ENCODE peak calls at places on chromosomes 1 and 21, in six cellular contexts. One of them, this sample, is unnamed.

GRCh38 chr1:50508040-50508586 is 84.9 kb upstream of the DMRTA2 start:
- DNase-seq in H54: no peak
- DNase-seq in nephron progenitor cell: no peak
- DNase-seq in ureter: no peak
- DNase-seq in iPS-NIHi11: no peak
- DNase-seq in GM12892: no peak
- DNase-seq in this sample: no peak

GRCh38 chr21:44368711-44369446 is 15.5 kb downstream of the TRPM2 start:
- DNase-seq in H54: no peak
- DNase-seq in nephron progenitor cell: peak; percentile 38
- DNase-seq in ureter: peak; percentile 43
- DNase-seq in iPS-NIHi11: peak; percentile 75
- DNase-seq in GM12892: no peak
- DNase-seq in this sample: no peak

GRCh38 chr21:31484219-31484618 is 140.2 kb upstream of the TIAM1 start:
- DNase-seq in H54: no peak
- DNase-seq in nephron progenitor cell: no peak
- DNase-seq in ureter: no peak
- DNase-seq in iPS-NIHi11: no peak
- DNase-seq in GM12892: no peak
- DNase-seq in this sample: no peak

GRCh38 chr1:207825719-207826556 is 74.1 kb downstream of the CD46 start:
- DNase-seq in H54: no peak
- DNase-seq in nephron progenitor cell: no peak
- DNase-seq in ureter: no peak
- DNase-seq in iPS-NIHi11: no peak
- DNase-seq in GM12892: peak; percentile 58
- DNase-seq in this sample: peak; percentile 86

GRCh38 chr1:231965615-231966014 is 339.0 kb downstream of the DISC1 start:
- DNase-seq in H54: no peak
- DNase-seq in nephron progenitor cell: no peak
- DNase-seq in ureter: no peak
- DNase-seq in iPS-NIHi11: no peak
- DNase-seq in GM12892: no peak
- DNase-seq in this sample: no peak

GRCh38 chr1:152349611-152350010 is 10.2 kb downstream of the FLG2 start:
- DNase-seq in H54: no peak
- DNase-seq in nephron progenitor cell: no peak
- DNase-seq in ureter: no peak
- DNase-seq in iPS-NIHi11: no peak
- DNase-seq in GM12892: no peak
- DNase-seq in this sample: no peak

GRCh38 chr1:91696321-91696720 is 189.6 kb downstream of the TGFBR3 start:
- DNase-seq in H54: no peak
- DNase-seq in nephron progenitor cell: no peak
- DNase-seq in ureter: no peak
- DNase-seq in iPS-NIHi11: no peak
- DNase-seq in GM12892: no peak
- DNase-seq in this sample: no peak

GRCh38 chr21:39696620-39697019 is 48.4 kb upstream of the IGSF5 start:
- DNase-seq in H54: no peak
- DNase-seq in nephron progenitor cell: no peak
- DNase-seq in ureter: no peak
- DNase-seq in iPS-NIHi11: peak; percentile 54
- DNase-seq in GM12892: no peak
- DNase-seq in this sample: no peak

GRCh38 chr1:74773540-74773939 is 40.6 kb downstream of the TYW3 start:
- DNase-seq in H54: no peak
- DNase-seq in nephron progenitor cell: no peak
- DNase-seq in ureter: no peak
- DNase-seq in iPS-NIHi11: no peak
- DNase-seq in GM12892: no peak
- DNase-seq in this sample: no peak

GRCh38 chr1:153358691-153358975 is 979 bp downstream of the S100A9 start:
- DNase-seq in H54: no peak
- DNase-seq in nephron progenitor cell: no peak
- DNase-seq in ureter: peak; percentile 28
- DNase-seq in iPS-NIHi11: no peak
- DNase-seq in GM12892: no peak
- DNase-seq in this sample: no peak

GRCh38 chr1:46203738-46204405 is 738 bp downstream of the LURAP1 start:
- DNase-seq in H54: no peak
- DNase-seq in nephron progenitor cell: no peak
- DNase-seq in ureter: no peak
- DNase-seq in iPS-NIHi11: peak; percentile 31
- DNase-seq in GM12892: no peak
- DNase-seq in this sample: no peak

GRCh38 chr1:57089855-57090254 is 124.0 kb upstream of the C8B start:
- DNase-seq in H54: no peak
- DNase-seq in nephron progenitor cell: no peak
- DNase-seq in ureter: no peak
- DNase-seq in iPS-NIHi11: no peak
- DNase-seq in GM12892: no peak
- DNase-seq in this sample: no peak

GRCh38 chr21:36465481-36465880 is 14.4 kb downstream of the CLDN14 start:
- DNase-seq in H54: no peak
- DNase-seq in nephron progenitor cell: no peak
- DNase-seq in ureter: no peak
- DNase-seq in iPS-NIHi11: no peak
- DNase-seq in GM12892: no peak
- DNase-seq in this sample: no peak

GRCh38 chr1:39692152-39693064 is 1.2 kb upstream of the HPCAL4 start:
- DNase-seq in H54: no peak
- DNase-seq in nephron progenitor cell: peak; percentile 56
- DNase-seq in ureter: no peak
- DNase-seq in iPS-NIHi11: peak; percentile 59
- DNase-seq in GM12892: no peak
- DNase-seq in this sample: no peak

GRCh38 chr1:185263292-185263691 is 53.8 kb downstream of the IVNS1ABP start:
- DNase-seq in H54: no peak
- DNase-seq in nephron progenitor cell: no peak
- DNase-seq in ureter: no peak
- DNase-seq in iPS-NIHi11: no peak
- DNase-seq in GM12892: no peak
- DNase-seq in this sample: no peak

GRCh38 chr1:26827663-26828062 is 1.2 kb downstream of the ZDHHC18 start:
- DNase-seq in H54: no peak
- DNase-seq in nephron progenitor cell: peak; percentile 41
- DNase-seq in ureter: no peak
- DNase-seq in iPS-NIHi11: peak; percentile 38
- DNase-seq in GM12892: no peak
- DNase-seq in this sample: no peak

GRCh38 chr1:186848509-186849130 is 19.9 kb downstream of the PLA2G4A start:
- DNase-seq in H54: no peak
- DNase-seq in nephron progenitor cell: no peak
- DNase-seq in ureter: no peak
- DNase-seq in iPS-NIHi11: no peak
- DNase-seq in GM12892: no peak
- DNase-seq in this sample: no peak

GRCh38 chr1:37879865-37880264 is 20.5 kb upstream of the MTF1 start:
- DNase-seq in H54: no peak
- DNase-seq in nephron progenitor cell: no peak
- DNase-seq in ureter: no peak
- DNase-seq in iPS-NIHi11: no peak
- DNase-seq in GM12892: no peak
- DNase-seq in this sample: no peak

GRCh38 chr1:99766378-99766800 is at the start of gene FRRS1:
- DNase-seq in H54: peak; percentile 63
- DNase-seq in nephron progenitor cell: peak; percentile 39
- DNase-seq in ureter: peak; percentile 82
- DNase-seq in iPS-NIHi11: peak; percentile 78
- DNase-seq in GM12892: peak; percentile 52
- DNase-seq in this sample: no peak

GRCh38 chr1:31591425-31592093 is 15.2 kb downstream of the TINAGL1 start:
- DNase-seq in H54: peak; percentile 90
- DNase-seq in nephron progenitor cell: no peak
- DNase-seq in ureter: peak; percentile 64
- DNase-seq in iPS-NIHi11: no peak
- DNase-seq in GM12892: no peak
- DNase-seq in this sample: no peak

GRCh38 chr21:14918542-14918941 is 146.3 kb downstream of the NRIP1 start:
- DNase-seq in H54: no peak
- DNase-seq in nephron progenitor cell: no peak
- DNase-seq in ureter: no peak
- DNase-seq in iPS-NIHi11: no peak
- DNase-seq in GM12892: no peak
- DNase-seq in this sample: no peak

GRCh38 chr1:174114788-174115448 is 44.4 kb upstream of the RABGAP1L start:
- DNase-seq in H54: peak; percentile 21
- DNase-seq in nephron progenitor cell: peak; percentile 12
- DNase-seq in ureter: no peak
- DNase-seq in iPS-NIHi11: peak; percentile 53
- DNase-seq in GM12892: no peak
- DNase-seq in this sample: no peak

GRCh38 chr1:5379176-5379759 is 613.0 kb downstream of the NPHP4 start:
- DNase-seq in H54: no peak
- DNase-seq in nephron progenitor cell: no peak
- DNase-seq in ureter: no peak
- DNase-seq in iPS-NIHi11: no peak
- DNase-seq in GM12892: no peak
- DNase-seq in this sample: no peak

GRCh38 chr1:55338448-55338820 is 123.3 kb upstream of the USP24 start:
- DNase-seq in H54: no peak
- DNase-seq in nephron progenitor cell: no peak
- DNase-seq in ureter: no peak
- DNase-seq in iPS-NIHi11: no peak
- DNase-seq in GM12892: no peak
- DNase-seq in this sample: no peak

GRCh38 chr1:238951809-238952208 is 434.6 kb upstream of the CHRM3 start:
- DNase-seq in H54: no peak
- DNase-seq in nephron progenitor cell: peak; percentile 22
- DNase-seq in ureter: no peak
- DNase-seq in iPS-NIHi11: peak; percentile 33
- DNase-seq in GM12892: no peak
- DNase-seq in this sample: no peak

GRCh38 chr1:50603274-50604271 is 180.3 kb upstream of the DMRTA2 start:
- DNase-seq in H54: peak; percentile 20
- DNase-seq in nephron progenitor cell: no peak
- DNase-seq in ureter: peak; percentile 54
- DNase-seq in iPS-NIHi11: no peak
- DNase-seq in GM12892: no peak
- DNase-seq in this sample: no peak

GRCh38 chr1:149942207-149942606 is 5.5 kb upstream of the MTMR11 start:
- DNase-seq in H54: no peak
- DNase-seq in nephron progenitor cell: peak; percentile 55
- DNase-seq in ureter: no peak
- DNase-seq in iPS-NIHi11: peak; percentile 77
- DNase-seq in GM12892: no peak
- DNase-seq in this sample: no peak

GRCh38 chr21:30257773-30258172 is 25.0 kb downstream of the KRTAP24-1 start:
- DNase-seq in H54: peak; percentile 2
- DNase-seq in nephron progenitor cell: peak; percentile 6
- DNase-seq in ureter: no peak
- DNase-seq in iPS-NIHi11: peak; percentile 55
- DNase-seq in GM12892: no peak
- DNase-seq in this sample: no peak

GRCh38 chr1:187891993-187892392 is 1063.2 kb downstream of the PLA2G4A start:
- DNase-seq in H54: no peak
- DNase-seq in nephron progenitor cell: no peak
- DNase-seq in ureter: no peak
- DNase-seq in iPS-NIHi11: no peak
- DNase-seq in GM12892: no peak
- DNase-seq in this sample: no peak

GRCh38 chr1:39196244-39197215 is 8.0 kb upstream of the MACF1 start:
- DNase-seq in H54: no peak
- DNase-seq in nephron progenitor cell: no peak
- DNase-seq in ureter: no peak
- DNase-seq in iPS-NIHi11: no peak
- DNase-seq in GM12892: peak; percentile 43
- DNase-seq in this sample: no peak

GRCh38 chr1:237211031-237211430 is 169.0 kb downstream of the RYR2 start:
- DNase-seq in H54: no peak
- DNase-seq in nephron progenitor cell: no peak
- DNase-seq in ureter: no peak
- DNase-seq in iPS-NIHi11: no peak
- DNase-seq in GM12892: no peak
- DNase-seq in this sample: no peak

GRCh38 chr1:109924316-109924715 is 13.7 kb downstream of the CSF1 start:
- DNase-seq in H54: no peak
- DNase-seq in nephron progenitor cell: no peak
- DNase-seq in ureter: no peak
- DNase-seq in iPS-NIHi11: no peak
- DNase-seq in GM12892: no peak
- DNase-seq in this sample: no peak

GRCh38 chr21:39580744-39581143 is 32.0 kb upstream of the B3GALT5 start:
- DNase-seq in H54: no peak
- DNase-seq in nephron progenitor cell: no peak
- DNase-seq in ureter: no peak
- DNase-seq in iPS-NIHi11: no peak
- DNase-seq in GM12892: no peak
- DNase-seq in this sample: no peak

GRCh38 chr1:180639871-180640270 is 8.0 kb downstream of the XPR1 start:
- DNase-seq in H54: no peak
- DNase-seq in nephron progenitor cell: no peak
- DNase-seq in ureter: no peak
- DNase-seq in iPS-NIHi11: no peak
- DNase-seq in GM12892: no peak
- DNase-seq in this sample: no peak

GRCh38 chr1:32063261-32063681 is 9.5 kb upstream of the TMEM39B start:
- DNase-seq in H54: no peak
- DNase-seq in nephron progenitor cell: no peak
- DNase-seq in ureter: no peak
- DNase-seq in iPS-NIHi11: peak; percentile 29
- DNase-seq in GM12892: no peak
- DNase-seq in this sample: no peak

GRCh38 chr1:35452086-35452485 is 105.1 kb downstream of the KIAA0319L start:
- DNase-seq in H54: no peak
- DNase-seq in nephron progenitor cell: no peak
- DNase-seq in ureter: no peak
- DNase-seq in iPS-NIHi11: no peak
- DNase-seq in GM12892: no peak
- DNase-seq in this sample: no peak

This sample was measured in central memory CD8-positive, alpha-beta T cell.